ENCODE peak calls at places on chromosomes 1 and 21, in five cellular contexts. One of them, this sample, is unnamed.
A peak's percentile ranks its signal among the peaks of the same experiment; 100 is the strongest.

GRCh38 chr1:43267291-43267805 is 2.4 kb upstream of the TMEM125 start:
- DNase-seq in neural crest cell: no peak
- DNase-seq in CD8-positive, alpha-beta T cell: no peak
- DNase-seq in RWPE1: no peak
- DNase-seq in GM12865: no peak
- DNase-seq in this sample: no peak

GRCh38 chr1:219702551-219703215 is 89.8 kb upstream of the ZC3H11B start:
- DNase-seq in neural crest cell: no peak
- DNase-seq in CD8-positive, alpha-beta T cell: no peak
- DNase-seq in RWPE1: peak; percentile 23
- DNase-seq in GM12865: no peak
- DNase-seq in this sample: no peak

GRCh38 chr1:203166192-203166940 is 9.3 kb downstream of the MYBPH start:
- DNase-seq in neural crest cell: no peak
- DNase-seq in CD8-positive, alpha-beta T cell: no peak
- DNase-seq in RWPE1: peak; percentile 46
- DNase-seq in GM12865: peak; percentile 45
- DNase-seq in this sample: peak; percentile 72

GRCh38 chr21:42629856-42630410 is 23.5 kb upstream of the PDE9A start:
- DNase-seq in neural crest cell: no peak
- DNase-seq in CD8-positive, alpha-beta T cell: no peak
- DNase-seq in RWPE1: no peak
- DNase-seq in GM12865: no peak
- DNase-seq in this sample: no peak

GRCh38 chr1:119115301-119115700 is 25.2 kb downstream of the WARS2 start:
- DNase-seq in neural crest cell: no peak
- DNase-seq in CD8-positive, alpha-beta T cell: no peak
- DNase-seq in RWPE1: no peak
- DNase-seq in GM12865: no peak
- DNase-seq in this sample: no peak

GRCh38 chr1:231808990-231809389 is 182.4 kb downstream of the DISC1 start:
- DNase-seq in neural crest cell: no peak
- DNase-seq in CD8-positive, alpha-beta T cell: no peak
- DNase-seq in RWPE1: peak; percentile 43
- DNase-seq in GM12865: no peak
- DNase-seq in this sample: peak; percentile 78

GRCh38 chr1:20735581-20736111 is 3.1 kb upstream of the SH2D5 start:
- DNase-seq in neural crest cell: no peak
- DNase-seq in CD8-positive, alpha-beta T cell: no peak
- DNase-seq in RWPE1: peak; percentile 85
- DNase-seq in GM12865: no peak
- DNase-seq in this sample: peak; percentile 41

GRCh38 chr1:160942926-160943325 is 11.7 kb downstream of the ITLN2 start:
- DNase-seq in neural crest cell: no peak
- DNase-seq in CD8-positive, alpha-beta T cell: no peak
- DNase-seq in RWPE1: peak; percentile 37
- DNase-seq in GM12865: no peak
- DNase-seq in this sample: peak; percentile 54

GRCh38 chr1:23793018-23793781 is 2.3 kb downstream of the LYPLA2 start:
- DNase-seq in neural crest cell: no peak
- DNase-seq in CD8-positive, alpha-beta T cell: no peak
- DNase-seq in RWPE1: peak; percentile 82
- DNase-seq in GM12865: no peak
- DNase-seq in this sample: peak; percentile 57

GRCh38 chr1:248858096-248858890 is 592 bp downstream of the ZNF692 start:
- DNase-seq in neural crest cell: peak; percentile 55
- DNase-seq in CD8-positive, alpha-beta T cell: no peak
- DNase-seq in RWPE1: peak; percentile 65
- DNase-seq in GM12865: peak; percentile 75
- DNase-seq in this sample: peak; percentile 78

GRCh38 chr1:12595839-12596821 is 21.9 kb downstream of the DHRS3 start:
- DNase-seq in neural crest cell: peak; percentile 44
- DNase-seq in CD8-positive, alpha-beta T cell: no peak
- DNase-seq in RWPE1: peak; percentile 81
- DNase-seq in GM12865: peak; percentile 50
- DNase-seq in this sample: peak; percentile 93

GRCh38 chr1:18721776-18722175 is 91.1 kb downstream of the PAX7 start:
- DNase-seq in neural crest cell: no peak
- DNase-seq in CD8-positive, alpha-beta T cell: no peak
- DNase-seq in RWPE1: no peak
- DNase-seq in GM12865: no peak
- DNase-seq in this sample: no peak

GRCh38 chr1:29519108-29519507 is 282.8 kb downstream of the PTPRU start:
- DNase-seq in neural crest cell: no peak
- DNase-seq in CD8-positive, alpha-beta T cell: no peak
- DNase-seq in RWPE1: no peak
- DNase-seq in GM12865: no peak
- DNase-seq in this sample: no peak

GRCh38 chr1:45926302-45926701 is 122.9 kb downstream of the MAST2 start:
- DNase-seq in neural crest cell: no peak
- DNase-seq in CD8-positive, alpha-beta T cell: no peak
- DNase-seq in RWPE1: no peak
- DNase-seq in GM12865: no peak
- DNase-seq in this sample: no peak

GRCh38 chr1:230130172-230130944 is 63.3 kb downstream of the GALNT2 start:
- DNase-seq in neural crest cell: no peak
- DNase-seq in CD8-positive, alpha-beta T cell: no peak
- DNase-seq in RWPE1: no peak
- DNase-seq in GM12865: no peak
- DNase-seq in this sample: no peak

GRCh38 chr21:15742694-15743093 is 12.9 kb downstream of the USP25 start:
- DNase-seq in neural crest cell: no peak
- DNase-seq in CD8-positive, alpha-beta T cell: no peak
- DNase-seq in RWPE1: no peak
- DNase-seq in GM12865: no peak
- DNase-seq in this sample: no peak

GRCh38 chr1:86110451-86111129 is 46.0 kb downstream of the COL24A1 start:
- DNase-seq in neural crest cell: no peak
- DNase-seq in CD8-positive, alpha-beta T cell: no peak
- DNase-seq in RWPE1: no peak
- DNase-seq in GM12865: no peak
- DNase-seq in this sample: no peak

GRCh38 chr1:192061556-192061955 is 96.7 kb upstream of the RGS18 start:
- DNase-seq in neural crest cell: no peak
- DNase-seq in CD8-positive, alpha-beta T cell: no peak
- DNase-seq in RWPE1: no peak
- DNase-seq in GM12865: no peak
- DNase-seq in this sample: no peak

GRCh38 chr1:116908821-116909510 is 750 bp upstream of the PTGFRN start:
- DNase-seq in neural crest cell: no peak
- DNase-seq in CD8-positive, alpha-beta T cell: no peak
- DNase-seq in RWPE1: no peak
- DNase-seq in GM12865: no peak
- DNase-seq in this sample: no peak

GRCh38 chr1:225882699-225883615 is 777 bp upstream of the TMEM63A start:
- DNase-seq in neural crest cell: peak; percentile 47
- DNase-seq in CD8-positive, alpha-beta T cell: no peak
- DNase-seq in RWPE1: peak; percentile 73
- DNase-seq in GM12865: peak; percentile 40
- DNase-seq in this sample: peak; percentile 70

GRCh38 chr1:199007423-199007822 is 368.6 kb downstream of the PTPRC start:
- DNase-seq in neural crest cell: no peak
- DNase-seq in CD8-positive, alpha-beta T cell: no peak
- DNase-seq in RWPE1: no peak
- DNase-seq in GM12865: no peak
- DNase-seq in this sample: no peak

GRCh38 chr21:29218749-29219148 is 80.0 kb upstream of the BACH1 start:
- DNase-seq in neural crest cell: no peak
- DNase-seq in CD8-positive, alpha-beta T cell: no peak
- DNase-seq in RWPE1: no peak
- DNase-seq in GM12865: no peak
- DNase-seq in this sample: no peak

GRCh38 chr1:1185101-1185765 is 11.6 kb downstream of the TTLL10 start:
- DNase-seq in neural crest cell: no peak
- DNase-seq in CD8-positive, alpha-beta T cell: no peak
- DNase-seq in RWPE1: no peak
- DNase-seq in GM12865: no peak
- DNase-seq in this sample: no peak

GRCh38 chr1:225451340-225451739 is 23.5 kb upstream of the LBR start:
- DNase-seq in neural crest cell: no peak
- DNase-seq in CD8-positive, alpha-beta T cell: no peak
- DNase-seq in RWPE1: no peak
- DNase-seq in GM12865: no peak
- DNase-seq in this sample: no peak

GRCh38 chr1:17635811-17636210 is 96.3 kb downstream of the ARHGEF10L start:
- DNase-seq in neural crest cell: no peak
- DNase-seq in CD8-positive, alpha-beta T cell: no peak
- DNase-seq in RWPE1: no peak
- DNase-seq in GM12865: peak; percentile 9
- DNase-seq in this sample: no peak

GRCh38 chr1:8217011-8217711 is 100.8 kb upstream of the SLC45A1 start:
- DNase-seq in neural crest cell: peak; percentile 33
- DNase-seq in CD8-positive, alpha-beta T cell: no peak
- DNase-seq in RWPE1: no peak
- DNase-seq in GM12865: peak; percentile 13
- DNase-seq in this sample: no peak

GRCh38 chr1:230299148-230300006 is 126.8 kb downstream of the PGBD5 start:
- DNase-seq in neural crest cell: no peak
- DNase-seq in CD8-positive, alpha-beta T cell: no peak
- DNase-seq in RWPE1: no peak
- DNase-seq in GM12865: no peak
- DNase-seq in this sample: no peak

GRCh38 chr21:45097827-45098387 is 23.5 kb downstream of the ADARB1 start:
- DNase-seq in neural crest cell: no peak
- DNase-seq in CD8-positive, alpha-beta T cell: no peak
- DNase-seq in RWPE1: no peak
- DNase-seq in GM12865: no peak
- DNase-seq in this sample: no peak

GRCh38 chr1:159067699-159068621 is 8.6 kb downstream of the AIM2 start:
- DNase-seq in neural crest cell: no peak
- DNase-seq in CD8-positive, alpha-beta T cell: no peak
- DNase-seq in RWPE1: no peak
- DNase-seq in GM12865: peak; percentile 88
- DNase-seq in this sample: no peak

GRCh38 chr1:44631647-44632510 is 42.4 kb downstream of the TMEM53 start:
- DNase-seq in neural crest cell: peak; percentile 85
- DNase-seq in CD8-positive, alpha-beta T cell: peak; percentile 73
- DNase-seq in RWPE1: peak; percentile 92
- DNase-seq in GM12865: peak; percentile 95
- DNase-seq in this sample: peak; percentile 87

GRCh38 chr1:211756471-211757020 is 74.0 kb downstream of the LPGAT1 start:
- DNase-seq in neural crest cell: no peak
- DNase-seq in CD8-positive, alpha-beta T cell: no peak
- DNase-seq in RWPE1: no peak
- DNase-seq in GM12865: no peak
- DNase-seq in this sample: no peak

GRCh38 chr1:178344513-178345077 is 152.2 kb downstream of the CLEC20A start:
- DNase-seq in neural crest cell: peak; percentile 9
- DNase-seq in CD8-positive, alpha-beta T cell: no peak
- DNase-seq in RWPE1: peak; percentile 50
- DNase-seq in GM12865: peak; percentile 16
- DNase-seq in this sample: peak; percentile 94

GRCh38 chr1:94924967-94925366 is 1.9 kb downstream of the CNN3 start:
- DNase-seq in neural crest cell: no peak
- DNase-seq in CD8-positive, alpha-beta T cell: no peak
- DNase-seq in RWPE1: peak; percentile 19
- DNase-seq in GM12865: no peak
- DNase-seq in this sample: peak; percentile 31

GRCh38 chr1:100989306-100990077 is 36.1 kb downstream of the DPH5 start:
- DNase-seq in neural crest cell: no peak
- DNase-seq in CD8-positive, alpha-beta T cell: no peak
- DNase-seq in RWPE1: peak; percentile 12
- DNase-seq in GM12865: no peak
- DNase-seq in this sample: peak; percentile 45

GRCh38 chr1:151590961-151591360 is 20.9 kb upstream of the SNX27 start:
- DNase-seq in neural crest cell: no peak
- DNase-seq in CD8-positive, alpha-beta T cell: no peak
- DNase-seq in RWPE1: no peak
- DNase-seq in GM12865: no peak
- DNase-seq in this sample: no peak

GRCh38 chr1:151596166-151596933 is 15.5 kb upstream of the SNX27 start:
- DNase-seq in neural crest cell: no peak
- DNase-seq in CD8-positive, alpha-beta T cell: no peak
- DNase-seq in RWPE1: peak; percentile 54
- DNase-seq in GM12865: no peak
- DNase-seq in this sample: peak; percentile 66

GRCh38 chr1:151593651-151594625 is 17.9 kb upstream of the SNX27 start:
- DNase-seq in neural crest cell: peak; percentile 51
- DNase-seq in CD8-positive, alpha-beta T cell: peak; percentile 72
- DNase-seq in RWPE1: peak; percentile 74
- DNase-seq in GM12865: peak; percentile 91
- DNase-seq in this sample: peak; percentile 84
- TF ChIP-seq CTCF in neural crest cell: peak; percentile 94
- TF ChIP-seq CTCF in CD8-positive, alpha-beta T cell: peak; percentile 93
- TF ChIP-seq CTCF in RWPE1: peak; percentile 96
- TF ChIP-seq CTCF in GM12865: peak; percentile 89
- TF ChIP-seq CTCF in this sample: peak; percentile 99

GRCh38 chr1:65894738-65895605 is 102.3 kb downstream of the PDE4B start:
- DNase-seq in neural crest cell: no peak
- DNase-seq in CD8-positive, alpha-beta T cell: no peak
- DNase-seq in RWPE1: no peak
- DNase-seq in GM12865: no peak
- DNase-seq in this sample: no peak
- TF ChIP-seq CTCF in neural crest cell: no peak
- TF ChIP-seq CTCF in CD8-positive, alpha-beta T cell: no peak
- TF ChIP-seq CTCF in RWPE1: no peak
- TF ChIP-seq CTCF in GM12865: no peak
- TF ChIP-seq CTCF in this sample: no peak

DNA sequence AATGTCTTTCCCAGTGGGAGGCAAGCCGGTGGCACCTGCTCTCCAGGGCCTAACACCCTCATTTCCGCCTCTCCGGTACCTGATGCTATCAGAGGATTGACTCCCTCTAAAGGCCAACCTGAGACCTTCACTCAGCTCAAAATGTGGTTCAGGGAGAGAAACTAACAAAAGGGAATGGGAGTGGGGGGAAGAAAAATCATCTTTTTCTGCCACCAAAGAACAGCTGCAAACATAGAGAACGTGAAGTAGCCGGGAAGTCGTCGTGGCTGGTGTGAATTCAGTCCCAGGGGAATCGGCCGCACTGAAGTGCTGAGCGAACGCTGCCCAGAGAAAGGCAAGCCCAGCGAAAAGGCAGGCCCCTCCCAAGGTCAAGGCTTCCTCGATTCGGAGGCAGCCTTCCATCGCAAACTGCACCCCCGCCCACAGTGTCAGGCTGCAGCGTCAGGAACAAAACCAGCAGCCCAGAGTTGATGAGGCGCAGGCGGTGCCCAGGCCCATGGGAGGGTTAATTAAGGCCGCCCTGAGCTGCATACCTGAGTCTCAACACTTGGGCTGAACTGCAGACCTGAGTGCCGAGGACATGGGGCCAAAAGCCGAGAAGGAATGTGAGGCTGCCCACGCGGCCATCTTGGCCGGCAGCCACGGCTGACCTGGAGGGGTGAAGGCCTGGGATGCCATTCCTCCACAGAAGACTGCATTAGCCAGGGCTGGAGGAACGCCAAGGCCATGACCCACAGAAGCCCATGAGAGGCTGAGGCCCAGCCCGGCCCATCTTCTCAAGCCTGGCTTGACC is 160.2 kb downstream of the PSMG1 start:
- DNase-seq in neural crest cell: no peak
- DNase-seq in CD8-positive, alpha-beta T cell: no peak
- DNase-seq in RWPE1: no peak
- DNase-seq in GM12865: no peak
- DNase-seq in this sample: peak; percentile 33
- TF ChIP-seq CTCF in neural crest cell: peak; percentile 21
- TF ChIP-seq CTCF in CD8-positive, alpha-beta T cell: no peak
- TF ChIP-seq CTCF in RWPE1: no peak
- TF ChIP-seq CTCF in GM12865: no peak
- TF ChIP-seq CTCF in this sample: no peak

GRCh38 chr1:11059990-11060948 is at the start of gene SRM:
- DNase-seq in neural crest cell: peak; percentile 79
- DNase-seq in CD8-positive, alpha-beta T cell: peak; percentile 80
- DNase-seq in RWPE1: peak; percentile 97
- DNase-seq in GM12865: peak; percentile 96
- DNase-seq in this sample: peak; percentile 88
- TF ChIP-seq CTCF in neural crest cell: peak; percentile 60
- TF ChIP-seq CTCF in CD8-positive, alpha-beta T cell: peak; percentile 49
- TF ChIP-seq CTCF in RWPE1: no peak
- TF ChIP-seq CTCF in GM12865: peak; percentile 26
- TF ChIP-seq CTCF in this sample: peak; percentile 43

This sample was measured in MCF 10A.